ENCODE peak calls at places on chromosome 17, in five cellular contexts. V is choroid plexus epithelial cell; D is RWPE1; P is activated CD8-positive, alpha-beta memory T cell treated with anti-CD3 and anti-CD28 coated beads for 1 hour; Z is activated T-cell treated with anti-CD3 and anti-CD28 coated beads, Interleukin-2, amount 50 U/mL, for 4 hours. O is an unnamed sample.

GRCh38 chr17:79183221-79184158 is 108.9 kb downstream of the ENGASE start:
- DNase-seq in V (peak), D (no peak), Z (no peak), P (no peak), O (peak)

GRCh38 chr17:75615301-75615700 is 17.9 kb upstream of the SMIM5 start:
- DNase-seq in Z (no peak), P (no peak), D (no peak), V (no peak), O (no peak)

GRCh38 chr17:16929281-16929680 is 42.6 kb downstream of the TNFRSF13B start:
- DNase-seq in P (no peak), D (no peak), Z (no peak), V (no peak), O (no peak)

GRCh38 chr17:51461578-51462004 is 201.2 kb downstream of the UTP18 start:
- DNase-seq in P (peak), D (peak), Z (peak), V (peak), O (peak)

GRCh38 chr17:44074911-44075285 is 4.4 kb downstream of the G6PC3 start:
- DNase-seq in P (no peak), Z (no peak), D (no peak), V (no peak), O (no peak)

GRCh38 chr17:77271421-77271820 is 130.7 kb downstream of the SEC14L1 start:
- DNase-seq in V (no peak), D (no peak), P (no peak), Z (no peak), O (no peak)

GRCh38 chr17:3335876-3336275 is 37.7 kb upstream of the OR3A1 start:
- DNase-seq in Z (no peak), D (no peak), P (no peak), V (no peak), O (no peak)

GRCh38 chr17:19753049-19753444 is 4.9 kb upstream of the ALDH3A1 start:
- DNase-seq in V (peak), D (peak), Z (no peak), P (no peak), O (peak)

GRCh38 chr17:81513669-81514484 is 1.3 kb upstream of the ACTG1 start:
- DNase-seq in Z (peak), D (peak), P (no peak), V (peak), O (peak)